ENCODE peak calls at places on chromosomes 12 and 14, in four cellular contexts. X, F, E and A are unnamed samples.

GRCh38 chr14:63564318-63564717 is 21.1 kb upstream of the PPP2R5E start:
- DNase-seq in F (no peak), X (no peak), E (no peak), A (no peak)

GRCh38 chr14:70254476-70254961 is 65.8 kb upstream of the SLC8A3 start:
- DNase-seq in E (peak; percentile 22), F (peak; percentile 42), X (peak; percentile 23), A (peak; percentile 58)

GRCh38 chr12:46775796-46776195 is 50.0 kb downstream of the SLC38A4 start:
- DNase-seq in F (no peak), E (no peak), X (no peak), A (no peak)

GRCh38 chr12:128387811-128388422 is 120.9 kb downstream of the TMEM132C start:
- DNase-seq in X (peak; percentile 59), F (no peak), E (peak; percentile 60), A (peak; percentile 73)

GRCh38 chr12:129844662-129845061 is 59.2 kb downstream of the TMEM132D start:
- DNase-seq in F (no peak), E (no peak), X (no peak), A (no peak)

GRCh38 chr12:98895086-98895651 is 250.1 kb downstream of the APAF1 start:
- DNase-seq in X (no peak), F (no peak), E (no peak), A (peak; percentile 22)

GRCh38 chr14:67940476-67940875 is 120.9 kb downstream of the RAD51B start:
- DNase-seq in F (no peak), E (no peak), X (no peak), A (no peak)

GRCh38 chr12:61713121-61713520 is 547.1 kb upstream of the USP15 start:
- DNase-seq in F (no peak), X (no peak), E (no peak), A (no peak)

GRCh38 chr12:101759396-101760047 is 20.3 kb upstream of the SYCP3 start:
- DNase-seq in F (peak; percentile 46), X (no peak), E (no peak), A (no peak)

GRCh38 chr14:63475761-63476160 is 67.4 kb downstream of the PPP2R5E start:
- DNase-seq in F (no peak), E (no peak), X (no peak), A (no peak)

GRCh38 chr14:26410189-26410685 is 187.6 kb downstream of the NOVA1 start:
- DNase-seq in X (no peak), E (no peak), F (no peak), A (no peak)

GRCh38 chr12:9334026-9334692 is 126.0 kb upstream of the PZP start:
- DNase-seq in X (no peak), F (no peak), E (no peak), A (no peak)

GRCh38 chr14:52461721-52462120 is 90.6 kb downstream of the TXNDC16 start:
- DNase-seq in E (no peak), X (no peak), F (no peak), A (no peak)

GRCh38 chr12:9787340-9787737 is 26.6 kb upstream of the CD69 start:
- DNase-seq in X (no peak), F (no peak), E (no peak), A (no peak)

GRCh38 chr14:101005447-101005846 is 101.9 kb upstream of the RTL1 start:
- DNase-seq in E (peak; percentile 49), X (no peak), F (no peak), A (peak; percentile 34)

GRCh38 chr12:130075497-130076076 is 86.7 kb upstream of the FZD10 start:
- DNase-seq in E (no peak), X (no peak), F (no peak), A (no peak)

GRCh38 chr12:116924558-116925453 is 14.1 kb downstream of the FBXW8 start:
- DNase-seq in E (peak; percentile 20), F (peak; percentile 83), X (no peak), A (no peak)

GRCh38 chr12:13223176-13223806 is 26.8 kb downstream of the EMP1 start:
- DNase-seq in F (no peak), X (no peak), E (no peak), A (no peak)

GRCh38 chr12:19148860-19149259 is 19.3 kb downstream of the PLEKHA5 start:
- DNase-seq in E (no peak), X (no peak), F (no peak), A (no peak)
- H3K4me1 ChIP-seq in E (peaks cover 3% of the 10 kb centered on the region), X (no peaks in the 10 kb centered on the region), F (no peaks in the 10 kb centered on the region), A (no peaks in the 10 kb centered on the region)

DNA sequence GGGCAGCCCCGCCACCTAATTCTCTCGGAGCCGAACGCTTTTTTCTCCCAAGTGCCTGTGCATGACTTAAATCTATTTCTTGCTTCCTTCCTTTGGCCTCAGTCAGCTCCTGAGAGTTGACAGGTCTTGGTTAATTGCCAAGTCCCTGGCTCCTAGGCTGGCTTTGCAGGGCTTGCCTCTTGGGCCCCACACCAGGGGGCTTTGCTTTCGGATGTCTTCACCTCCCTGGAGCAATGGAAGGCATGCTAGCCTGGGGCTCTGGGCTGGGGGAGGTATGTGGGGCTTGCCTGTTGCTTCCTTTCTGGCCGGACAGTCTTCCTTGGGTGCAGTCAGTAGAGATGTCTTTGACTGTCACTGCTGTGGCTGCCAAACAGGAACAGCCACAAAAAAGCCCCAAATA is 2.2 kb upstream of the KRT80 start:
- DNase-seq in F (no peak), X (no peak), E (no peak), A (no peak)
- H3K4me1 ChIP-seq in F (no peaks in the 10 kb centered on the region), X (no peaks in the 10 kb centered on the region), E (peaks cover 15% of the 10 kb centered on the region), A (peaks cover 35% of the 10 kb centered on the region)

GRCh38 chr12:66240106-66240820 is 51.2 kb downstream of the IRAK3 start:
- DNase-seq in F (no peak), E (no peak), X (no peak), A (no peak)
- H3K4me1 ChIP-seq in F (no peaks in the 10 kb centered on the region), E (peaks cover 4% of the 10 kb centered on the region), X (no peaks in the 10 kb centered on the region), A (no peaks in the 10 kb centered on the region)

DNA sequence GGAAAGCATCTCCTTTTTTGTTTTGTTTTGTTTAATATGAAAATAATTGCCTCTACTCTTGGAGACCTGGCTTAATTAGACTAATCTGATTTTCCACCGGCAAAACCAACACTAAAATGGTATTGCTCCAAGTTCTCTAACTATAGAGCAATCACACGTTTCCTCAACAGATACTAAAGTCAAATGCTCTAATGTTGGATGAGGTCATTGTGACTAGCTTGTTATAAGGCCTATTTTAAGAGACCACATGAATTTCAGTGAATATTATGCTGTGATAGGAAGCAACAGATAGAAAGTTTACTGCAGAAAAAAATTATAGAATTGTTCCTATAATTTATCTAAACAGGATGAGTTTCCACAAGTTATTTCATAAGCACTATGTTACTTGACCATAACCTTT is 3.3 kb upstream of the CCDC196 start:
- DNase-seq in X (no peak), F (no peak), E (no peak), A (no peak)
- H3K4me1 ChIP-seq in X (no peaks in the 10 kb centered on the region), F (peaks cover 3% of the 10 kb centered on the region), E (peaks cover 2% of the 10 kb centered on the region), A (no peaks in the 10 kb centered on the region)

GRCh38 chr12:132248439-132249157 is 80.8 kb downstream of the GALNT9 start:
- DNase-seq in E (no peak), F (no peak), X (no peak), A (no peak)
- H3K4me1 ChIP-seq in E (no peaks in the 10 kb centered on the region), F (no peaks in the 10 kb centered on the region), X (no peaks in the 10 kb centered on the region), A (no peaks in the 10 kb centered on the region)

GRCh38 chr14:95504135-95505029 is 12.1 kb downstream of the SYNE3 start:
- DNase-seq in E (no peak), F (peak; percentile 75), X (no peak), A (no peak)
- H3K4me1 ChIP-seq in E (peaks cover 29% of the 10 kb centered on the region), F (peaks cover 89% of the 10 kb centered on the region), X (no peaks in the 10 kb centered on the region), A (peaks cover 50% of the 10 kb centered on the region)

GRCh38 chr12:18750087-18750486 is 12.2 kb downstream of the CAPZA3 start:
- DNase-seq in E (no peak), X (no peak), F (no peak), A (no peak)

GRCh38 chr12:18751866-18752265 is 13.9 kb downstream of the CAPZA3 start:
- DNase-seq in F (no peak), X (peak; percentile 5), E (no peak), A (no peak)

GRCh38 chr12:18749381-18749957 is 11.6 kb downstream of the CAPZA3 start:
- DNase-seq in X (no peak), E (no peak), F (no peak), A (no peak)

GRCh38 chr12:18752280-18752920 is 14.5 kb downstream of the CAPZA3 start:
- DNase-seq in F (no peak), X (no peak), E (peak; percentile 41), A (peak; percentile 19)

GRCh38 chr12:18747960-18748359 is 10.0 kb downstream of the CAPZA3 start:
- DNase-seq in E (no peak), F (no peak), X (no peak), A (no peak)
- H3K4me1 ChIP-seq in E (peaks cover 3% of the 10 kb centered on the region), F (no peaks in the 10 kb centered on the region), X (peaks cover 7% of the 10 kb centered on the region), A (peaks cover 7% of the 10 kb centered on the region)

GRCh38 chr12:110534811-110535210 is 32.7 kb downstream of the RAD9B start:
- DNase-seq in E (no peak), X (no peak), F (no peak), A (no peak)

GRCh38 chr12:110530511-110530910 is 28.4 kb downstream of the RAD9B start:
- DNase-seq in F (no peak), E (no peak), X (no peak), A (no peak)

GRCh38 chr12:110531741-110532333 is 29.7 kb downstream of the RAD9B start:
- DNase-seq in F (peak; percentile 30), X (no peak), E (no peak), A (no peak)

GRCh38 chr12:110533607-110534006 is 31.5 kb downstream of the RAD9B start:
- DNase-seq in E (no peak), X (no peak), F (no peak), A (no peak)

DNA sequence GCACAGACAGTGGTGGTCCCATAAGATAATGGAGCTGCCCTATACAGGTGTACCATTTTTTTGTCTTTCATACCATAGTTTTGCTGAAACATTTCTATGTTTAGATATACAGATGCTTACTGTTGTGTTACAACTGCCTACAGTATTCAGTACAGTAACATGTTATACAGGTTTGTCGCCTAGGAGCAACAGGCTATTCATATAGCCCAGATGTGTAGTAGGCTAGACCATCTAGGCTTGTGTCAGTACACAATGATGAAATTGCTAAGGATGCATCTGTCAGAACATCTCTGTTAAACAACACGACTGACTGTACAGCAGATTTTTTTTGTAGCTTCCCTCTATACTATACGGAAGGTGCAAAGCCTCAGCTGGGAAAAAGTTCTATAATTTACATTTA is 30.5 kb downstream of the RAD9B start:
- DNase-seq in E (no peak), F (no peak), X (no peak), A (no peak)
- H3K4me1 ChIP-seq in E (no peaks in the 10 kb centered on the region), F (peaks cover 22% of the 10 kb centered on the region), X (no peaks in the 10 kb centered on the region), A (peaks cover 6% of the 10 kb centered on the region)